ENCODE peak calls at places on chromosomes 3 and 15, in five cellular contexts. G is H54; W is uterus; X is stimulated activated naive CD8-positive, alpha-beta T cell treated with anti-CD3 and anti-CD28 coated beads, Interleukin-15, Interleukin-2, amounts not matched to agents 100 U/mL and 50 U/mL, for 24 hours; S is neural crest cell. N is an unnamed sample.

GRCh38 chr3:11059090-11059798 is 66.7 kb downstream of the SLC6A1 start:
- DNase-seq in G (peak), W (peak), X (peak), S (peak), N (peak)

GRCh38 chr3:170563712-170564423 is 22.0 kb downstream of the SLC7A14 start:
- DNase-seq in G (peak), W (no peak), X (no peak), S (no peak), N (no peak)

GRCh38 chr3:128167973-128168674 is 14.8 kb downstream of the EEFSEC start:
- DNase-seq in G (no peak), W (no peak), X (no peak), S (no peak), N (no peak)

GRCh38 chr3:43907508-43907858 is 216.7 kb downstream of the ABHD5 start:
- DNase-seq in G (no peak), W (no peak), X (no peak), S (no peak), N (no peak)

GRCh38 chr15:40339621-40339945 is 1.2 kb downstream of the CCDC9B start:
- DNase-seq in G (no peak), W (no peak), X (no peak), S (no peak), N (no peak)

GRCh38 chr3:184590795-184591194 is 29.2 kb downstream of the EPHB3 start:
- DNase-seq in G (no peak), W (no peak), X (no peak), S (no peak), N (no peak)

GRCh38 chr15:86935841-86936240 is 856.2 kb downstream of the AGBL1 start:
- DNase-seq in G (no peak), W (no peak), X (no peak), S (no peak), N (no peak)

GRCh38 chr3:136882575-136882974 is 20.6 kb downstream of the NCK1 start:
- DNase-seq in G (no peak), W (no peak), X (no peak), S (no peak), N (peak)

GRCh38 chr3:168850109-168850508 is 754.4 kb upstream of the GOLIM4 start:
- DNase-seq in G (no peak), W (no peak), X (no peak), S (no peak), N (no peak)

GRCh38 chr15:66558271-66558670 is 7.5 kb downstream of the LCTL start:
- DNase-seq in G (no peak), W (no peak), X (no peak), S (no peak), N (no peak)

GRCh38 chr3:41126475-41126874 is 72.8 kb upstream of the CTNNB1 start:
- DNase-seq in G (no peak), W (no peak), X (no peak), S (no peak), N (no peak)

GRCh38 chr3:184380210-184380626 is 364 bp downstream of the CHRD start:
- DNase-seq in G (peak), W (peak), X (peak), S (peak), N (peak)

GRCh38 chr3:173690542-173690941 is 293.0 kb downstream of the NLGN1 start:
- DNase-seq in G (no peak), W (no peak), X (no peak), S (no peak), N (no peak)

GRCh38 chr15:29050870-29051269 is 165.1 kb downstream of the APBA2 start:
- DNase-seq in G (no peak), W (no peak), X (no peak), S (no peak), N (peak)

GRCh38 chr15:50880651-50881114 is 27.8 kb upstream of the AP4E1 start:
- DNase-seq in G (no peak), W (no peak), X (no peak), S (no peak), N (peak)

GRCh38 chr3:16720367-16720766 is 115.1 kb upstream of the DAZL start:
- DNase-seq in G (no peak), W (no peak), X (no peak), S (no peak), N (no peak)

GRCh38 chr3:23590874-23591273 is 214.9 kb upstream of the UBE2E1 start:
- DNase-seq in G (no peak), W (no peak), X (no peak), S (no peak), N (no peak)

GRCh38 chr3:81761904-81762565 is 590 bp upstream of the GBE1 start:
- DNase-seq in G (no peak), W (no peak), X (no peak), S (no peak), N (no peak)

GRCh38 chr15:62571072-62571471 is 406.0 kb upstream of the C2CD4B start:
- DNase-seq in G (no peak), W (no peak), X (no peak), S (no peak), N (no peak)

GRCh38 chr15:99058421-99058870 is 46.4 kb upstream of the SYNM start:
- DNase-seq in G (no peak), W (no peak), X (no peak), S (no peak), N (peak)

GRCh38 chr3:140166908-140167599 is 232.1 kb downstream of the CLSTN2 start:
- DNase-seq in G (no peak), W (no peak), X (no peak), S (no peak), N (no peak)